ENCODE peak calls at places on chromosome 20, in four cellular contexts. One of them, this sample, is unnamed.

GRCh38 chr20:5410450-5410849 is 93.7 kb upstream of the PROKR2 start:
- DNase-seq in cardiac muscle cell: no peak
- DNase-seq in upper lobe of right lung: no peak
- DNase-seq in kidney: no peak
- DNase-seq in this sample: no peak

GRCh38 chr20:3371757-3372156 is 35.7 kb downstream of the DNAAF9 start:
- DNase-seq in cardiac muscle cell: no peak
- DNase-seq in upper lobe of right lung: no peak
- DNase-seq in kidney: no peak
- DNase-seq in this sample: no peak

GRCh38 chr20:22282696-22283095 is 301.7 kb downstream of the FOXA2 start:
- DNase-seq in cardiac muscle cell: no peak
- DNase-seq in upper lobe of right lung: no peak
- DNase-seq in kidney: no peak
- DNase-seq in this sample: no peak

GRCh38 chr20:64099880-64100565 is 7.3 kb downstream of the NPBWR2 start:
- DNase-seq in cardiac muscle cell: no peak
- DNase-seq in upper lobe of right lung: no peak
- DNase-seq in kidney: no peak
- DNase-seq in this sample: no peak

GRCh38 chr20:2800590-2801458 is at the start of gene CPXM1:
- DNase-seq in cardiac muscle cell: peak; percentile 68
- DNase-seq in upper lobe of right lung: no peak
- DNase-seq in kidney: peak; percentile 77
- DNase-seq in this sample: peak; percentile 28

GRCh38 chr20:48294196-48294595 is 508.9 kb upstream of the SULF2 start:
- DNase-seq in cardiac muscle cell: no peak
- DNase-seq in upper lobe of right lung: no peak
- DNase-seq in kidney: no peak
- DNase-seq in this sample: no peak

GRCh38 chr20:20872420-20872819 is 160.0 kb upstream of the RALGAPA2 start:
- DNase-seq in cardiac muscle cell: peak; percentile 75
- DNase-seq in upper lobe of right lung: no peak
- DNase-seq in kidney: no peak
- DNase-seq in this sample: no peak

GRCh38 chr20:25739615-25740320 is 43.1 kb upstream of the ZNF337 start:
- DNase-seq in cardiac muscle cell: no peak
- DNase-seq in upper lobe of right lung: no peak
- DNase-seq in kidney: no peak
- DNase-seq in this sample: no peak

GRCh38 chr20:41004561-41005360 is 23.9 kb upstream of the TOP1 start:
- DNase-seq in cardiac muscle cell: no peak
- DNase-seq in upper lobe of right lung: peak; percentile 22
- DNase-seq in kidney: no peak
- DNase-seq in this sample: no peak

GRCh38 chr20:43388267-43389081 is 69.2 kb upstream of the SRSF6 start:
- DNase-seq in cardiac muscle cell: no peak
- DNase-seq in upper lobe of right lung: peak; percentile 80
- DNase-seq in kidney: no peak
- DNase-seq in this sample: no peak

GRCh38 chr20:56163806-56164205 is 84.7 kb upstream of the MC3R start:
- DNase-seq in cardiac muscle cell: no peak
- DNase-seq in upper lobe of right lung: no peak
- DNase-seq in kidney: no peak
- DNase-seq in this sample: no peak

GRCh38 chr20:58923117-58923712 is 57.8 kb upstream of the NELFCD start:
- DNase-seq in cardiac muscle cell: no peak
- DNase-seq in upper lobe of right lung: no peak
- DNase-seq in kidney: no peak
- DNase-seq in this sample: no peak

GRCh38 chr20:63152322-63153253 is 63.3 kb downstream of the YTHDF1 start:
- DNase-seq in cardiac muscle cell: no peak
- DNase-seq in upper lobe of right lung: no peak
- DNase-seq in kidney: peak; percentile 62
- DNase-seq in this sample: no peak

GRCh38 chr20:8860011-8860495 is 208.8 kb upstream of the PLCB4 start:
- DNase-seq in cardiac muscle cell: no peak
- DNase-seq in upper lobe of right lung: no peak
- DNase-seq in kidney: no peak
- DNase-seq in this sample: no peak

GRCh38 chr20:33702861-33703260 is 16.7 kb upstream of the E2F1 start:
- DNase-seq in cardiac muscle cell: no peak
- DNase-seq in upper lobe of right lung: no peak
- DNase-seq in kidney: no peak
- DNase-seq in this sample: no peak

GRCh38 chr20:37330316-37330715 is 15.6 kb upstream of the SRC start:
- DNase-seq in cardiac muscle cell: no peak
- DNase-seq in upper lobe of right lung: no peak
- DNase-seq in kidney: no peak
- DNase-seq in this sample: no peak

GRCh38 chr20:24828992-24829648 is 119.9 kb upstream of the CST7 start:
- DNase-seq in cardiac muscle cell: no peak
- DNase-seq in upper lobe of right lung: no peak
- DNase-seq in kidney: no peak
- DNase-seq in this sample: no peak

GRCh38 chr20:4341804-4342560 is 326.6 kb upstream of the RNF24 start:
- DNase-seq in cardiac muscle cell: no peak
- DNase-seq in upper lobe of right lung: no peak
- DNase-seq in kidney: no peak
- DNase-seq in this sample: no peak

GRCh38 chr20:62952373-62953166 is at the start of gene SLC17A9:
- DNase-seq in cardiac muscle cell: peak; percentile 30
- DNase-seq in upper lobe of right lung: peak; percentile 93
- DNase-seq in kidney: peak; percentile 91
- DNase-seq in this sample: peak; percentile 92

GRCh38 chr20:48683467-48684175 is 144.2 kb downstream of the PREX1 start:
- DNase-seq in cardiac muscle cell: no peak
- DNase-seq in upper lobe of right lung: no peak
- DNase-seq in kidney: no peak
- DNase-seq in this sample: no peak

GRCh38 chr20:22333885-22334545 is 250.4 kb downstream of the FOXA2 start:
- DNase-seq in cardiac muscle cell: peak; percentile 79
- DNase-seq in upper lobe of right lung: peak; percentile 67
- DNase-seq in kidney: no peak
- DNase-seq in this sample: peak; percentile 68

GRCh38 chr20:31452575-31452974 is 12.1 kb downstream of the DEFB123 start:
- DNase-seq in cardiac muscle cell: no peak
- DNase-seq in upper lobe of right lung: no peak
- DNase-seq in kidney: no peak
- DNase-seq in this sample: no peak

GRCh38 chr20:25076731-25077609 is 5.0 kb downstream of the VSX1 start:
- DNase-seq in cardiac muscle cell: no peak
- DNase-seq in upper lobe of right lung: no peak
- DNase-seq in kidney: no peak
- DNase-seq in this sample: peak; percentile 41

GRCh38 chr20:33561981-33562601 is 72.2 kb downstream of the CBFA2T2 start:
- DNase-seq in cardiac muscle cell: peak; percentile 89
- DNase-seq in upper lobe of right lung: no peak
- DNase-seq in kidney: no peak
- DNase-seq in this sample: no peak

GRCh38 chr20:14556206-14556605 is 218.8 kb upstream of the FLRT3 start:
- DNase-seq in cardiac muscle cell: no peak
- DNase-seq in upper lobe of right lung: no peak
- DNase-seq in kidney: no peak
- DNase-seq in this sample: no peak

GRCh38 chr20:13364278-13365170 is 143.4 kb downstream of the ISM1 start:
- DNase-seq in cardiac muscle cell: no peak
- DNase-seq in upper lobe of right lung: no peak
- DNase-seq in kidney: no peak
- DNase-seq in this sample: no peak

GRCh38 chr20:34364013-34364382 is 925 bp downstream of the ITCH start:
- DNase-seq in cardiac muscle cell: peak; percentile 44
- DNase-seq in upper lobe of right lung: no peak
- DNase-seq in kidney: no peak
- DNase-seq in this sample: peak; percentile 16

GRCh38 chr20:31569163-31570020 is 35.7 kb upstream of the ID1 start:
- DNase-seq in cardiac muscle cell: peak; percentile 62
- DNase-seq in upper lobe of right lung: peak; percentile 75
- DNase-seq in kidney: no peak
- DNase-seq in this sample: peak; percentile 62

GRCh38 chr20:10689385-10689784 is 15.6 kb upstream of the JAG1 start:
- DNase-seq in cardiac muscle cell: no peak
- DNase-seq in upper lobe of right lung: no peak
- DNase-seq in kidney: no peak
- DNase-seq in this sample: no peak
- H3K4me3 ChIP-seq in cardiac muscle cell: no peak overlapping the region
- H3K4me3 ChIP-seq in upper lobe of right lung: no peak overlapping the region
- H3K4me3 ChIP-seq in kidney: no peak overlapping the region
- H3K4me3 ChIP-seq in this sample: no peak overlapping the region

DNA sequence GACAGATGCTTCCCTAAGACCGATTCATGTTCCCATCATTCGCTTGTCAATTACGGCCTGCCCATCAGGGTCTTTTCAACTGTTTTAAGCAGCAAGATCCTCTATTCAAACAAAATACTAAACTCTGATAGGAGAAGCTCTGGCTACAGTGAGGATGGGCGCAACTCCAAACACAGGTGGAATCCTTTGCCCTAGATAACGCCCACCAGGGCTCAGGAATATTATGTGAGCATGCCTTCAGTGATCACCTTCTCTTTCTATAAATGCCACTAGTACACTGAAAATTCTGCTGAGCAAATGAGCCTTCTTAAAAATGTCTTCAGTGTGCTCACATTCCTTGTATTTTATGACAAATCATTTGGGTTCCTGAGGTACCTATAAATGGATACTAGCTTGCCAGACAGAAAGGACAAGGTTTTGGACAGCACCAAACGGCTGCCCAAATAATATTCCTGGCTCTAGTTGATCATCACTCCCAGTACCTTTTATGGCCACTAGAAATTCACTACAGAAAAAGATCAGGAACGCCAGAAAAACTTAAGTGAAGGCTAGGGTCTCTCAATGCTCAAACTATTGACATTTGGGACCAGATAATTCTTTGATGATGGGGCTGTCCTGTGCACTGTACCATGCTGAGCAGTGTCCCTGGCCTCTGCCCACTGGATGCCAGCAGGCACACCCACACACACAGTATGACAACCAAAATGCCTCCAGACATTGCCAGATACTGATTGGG is 13.1 kb downstream of the ZNF217 start:
- DNase-seq in cardiac muscle cell: no peak
- DNase-seq in upper lobe of right lung: no peak
- DNase-seq in kidney: no peak
- DNase-seq in this sample: no peak
- TF ChIP-seq CTCF in cardiac muscle cell: peak; percentile 11
- TF ChIP-seq CTCF in upper lobe of right lung: no peak
- TF ChIP-seq CTCF in kidney: peak; percentile 9
- TF ChIP-seq CTCF in this sample: no peak

DNA sequence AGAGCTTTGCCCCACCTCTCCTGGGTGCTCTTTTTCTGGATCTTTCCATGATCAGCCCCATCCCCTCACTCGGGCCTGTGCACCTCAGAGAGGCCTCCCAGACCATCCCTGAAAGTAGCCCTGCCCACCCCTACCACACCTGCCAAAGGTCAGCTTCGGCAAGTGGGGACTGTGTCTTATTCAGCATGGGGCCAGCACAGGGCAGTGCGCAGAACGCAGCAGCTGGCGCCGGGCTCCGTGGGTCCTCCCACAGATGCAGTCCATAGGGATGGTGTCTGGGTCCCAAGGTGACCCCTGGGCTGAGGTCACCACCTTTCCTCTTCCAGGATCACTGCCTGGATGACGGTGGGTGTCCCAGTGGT is 79.4 kb downstream of the CEBPB start:
- DNase-seq in cardiac muscle cell: no peak
- DNase-seq in upper lobe of right lung: no peak
- DNase-seq in kidney: no peak
- DNase-seq in this sample: no peak
- H3K4me3 ChIP-seq in cardiac muscle cell: no peak overlapping the region
- H3K4me3 ChIP-seq in upper lobe of right lung: no peak overlapping the region
- H3K4me3 ChIP-seq in kidney: no peak overlapping the region
- H3K4me3 ChIP-seq in this sample: no peak overlapping the region

DNA sequence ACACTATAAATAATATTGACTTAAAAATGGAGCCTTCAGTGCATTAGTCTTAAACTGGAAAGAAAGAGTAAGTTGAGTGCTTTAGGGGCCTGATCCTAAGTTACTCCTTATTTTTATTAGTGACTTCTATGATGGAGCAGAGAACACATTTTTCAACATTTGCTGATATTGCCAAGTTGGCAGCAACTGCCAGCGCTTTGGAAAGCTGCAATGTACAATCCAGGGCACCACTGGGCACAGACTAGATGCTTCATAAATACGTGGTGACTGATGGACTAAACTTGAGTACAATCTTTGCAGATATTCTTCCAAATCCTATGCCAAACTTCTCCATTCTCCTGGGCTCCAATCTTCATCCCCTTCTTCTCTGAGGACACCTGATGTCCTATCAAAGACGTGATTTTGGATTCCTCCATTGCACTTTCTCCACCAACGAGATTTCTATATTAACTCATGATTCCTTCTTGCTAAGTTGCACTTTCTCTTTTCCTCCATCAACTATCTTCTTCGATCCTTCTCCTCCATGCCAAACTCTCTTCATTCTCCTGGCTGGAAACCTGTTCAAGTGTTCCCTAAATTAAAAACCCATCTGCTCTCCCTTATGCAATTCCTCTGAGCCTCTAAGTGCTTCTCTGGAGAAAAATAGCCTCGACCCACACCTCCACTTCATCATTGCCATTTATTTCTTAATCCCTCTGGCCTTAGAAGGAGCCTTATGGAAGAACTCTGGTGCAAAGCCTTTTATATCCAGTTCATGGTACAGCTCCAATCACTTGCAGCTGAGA is 28.5 kb upstream of the PAK5 start:
- DNase-seq in cardiac muscle cell: no peak
- DNase-seq in upper lobe of right lung: no peak
- DNase-seq in kidney: no peak
- DNase-seq in this sample: no peak
- TF ChIP-seq CTCF in cardiac muscle cell: no peak
- TF ChIP-seq CTCF in upper lobe of right lung: no peak
- TF ChIP-seq CTCF in kidney: no peak
- TF ChIP-seq CTCF in this sample: no peak

DNA sequence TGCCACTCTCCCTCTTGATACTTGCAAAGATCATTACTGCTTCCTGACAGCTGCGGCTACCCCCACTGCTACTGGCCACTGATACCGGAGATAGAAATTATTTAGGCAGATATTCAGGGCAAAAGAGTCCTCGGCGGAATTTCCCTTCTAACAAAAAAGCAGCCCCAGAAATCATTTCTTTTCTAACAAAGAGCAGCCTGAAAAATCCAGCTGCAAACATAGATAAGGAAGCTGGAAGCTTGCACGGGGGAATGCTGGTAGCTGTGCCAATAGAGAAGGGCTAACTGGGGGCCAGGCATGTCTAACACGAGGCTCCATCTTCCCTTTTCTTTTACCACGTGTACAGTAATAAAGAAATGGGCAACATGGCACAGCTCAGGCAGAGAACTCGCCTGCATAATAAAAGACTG is 6.2 kb downstream of the TP53RK start:
- DNase-seq in cardiac muscle cell: no peak
- DNase-seq in upper lobe of right lung: no peak
- DNase-seq in kidney: no peak
- DNase-seq in this sample: no peak
- H3K4me3 ChIP-seq in cardiac muscle cell: no peak overlapping the region
- H3K4me3 ChIP-seq in upper lobe of right lung: peak overlapping the region; percentile 37
- H3K4me3 ChIP-seq in kidney: peak overlapping the region; percentile 58
- H3K4me3 ChIP-seq in this sample: no peak overlapping the region

GRCh38 chr20:39676857-39677351 is 714.8 kb downstream of the DHX35 start:
- DNase-seq in cardiac muscle cell: no peak
- DNase-seq in upper lobe of right lung: no peak
- DNase-seq in kidney: no peak
- DNase-seq in this sample: peak; percentile 2
- TF ChIP-seq CTCF in cardiac muscle cell: peak; percentile 27
- TF ChIP-seq CTCF in upper lobe of right lung: peak; percentile 21
- TF ChIP-seq CTCF in kidney: no peak
- TF ChIP-seq CTCF in this sample: peak; percentile 33

GRCh38 chr20:50733644-50734349 is 2.4 kb downstream of the PARD6B start:
- DNase-seq in cardiac muscle cell: no peak
- DNase-seq in upper lobe of right lung: no peak
- DNase-seq in kidney: no peak
- DNase-seq in this sample: no peak
- H3K4me3 ChIP-seq in cardiac muscle cell: peak overlapping the region; percentile 67
- H3K4me3 ChIP-seq in upper lobe of right lung: peak overlapping the region; percentile 90
- H3K4me3 ChIP-seq in kidney: peak overlapping the region; percentile 95
- H3K4me3 ChIP-seq in this sample: no peak overlapping the region